ENCODE peak calls at places on chromosome 17, in nine cellular contexts. Q is GM23338, R is H54, N is lower leg skin, X is AML-193, D is putamen, M is left cardiac atrium, C is GM18507, Y is neural crest cell. J is an unnamed sample.

GRCh38 chr17:78258323-78259229 is 27.1 kb downstream of the TMEM235 start:
- DNase-seq in M (peak), Y (no peak), X (no peak), R (no peak), Q (peak), C (no peak), D (no peak), N (peak), J (no peak)

GRCh38 chr17:58688521-58688920 is 3.3 kb downstream of the TEX14 start:
- DNase-seq in R (no peak), C (no peak), Q (no peak), X (no peak), N (no peak), D (no peak), M (no peak), Y (no peak), J (no peak)

GRCh38 chr17:17096438-17097178 is 54.4 kb downstream of the MPRIP start:
- DNase-seq in N (no peak), M (no peak), Y (no peak), Q (no peak), D (no peak), R (no peak), X (no peak), C (no peak), J (no peak)

GRCh38 chr17:42026821-42027539 is 7.1 kb downstream of the NKIRAS2 start:
- DNase-seq in X (no peak), Y (no peak), M (no peak), N (no peak), R (no peak), C (no peak), Q (no peak), D (no peak), J (no peak)

GRCh38 chr17:36591434-36592315 is at the start of gene DHRS11:
- DNase-seq in Q (peak), Y (peak), N (peak), C (peak), X (peak), D (peak), R (peak), M (peak), J (peak)

GRCh38 chr17:42680331-42680808 is 1.3 kb downstream of the CCR10 start:
- DNase-seq in R (no peak), X (no peak), N (no peak), Y (no peak), D (no peak), C (no peak), M (no peak), Q (no peak), J (peak)

GRCh38 chr17:81035389-81036127 is 607 bp downstream of the BAIAP2 start:
- DNase-seq in X (peak), C (no peak), Y (no peak), D (no peak), M (no peak), R (no peak), Q (no peak), N (no peak), J (no peak)

GRCh38 chr17:43517161-43517560 is 29.0 kb downstream of the ETV4 start:
- DNase-seq in N (peak), C (no peak), X (no peak), Y (no peak), R (no peak), Q (no peak), M (no peak), D (no peak), J (no peak)

GRCh38 chr17:80781188-80781577 is 210.5 kb upstream of the CHMP6 start:
- DNase-seq in X (peak), Q (no peak), N (no peak), C (no peak), R (no peak), M (no peak), D (no peak), Y (no peak), J (no peak)

GRCh38 chr17:1058423-1059130 is 61.6 kb downstream of the TIMM22 start:
- DNase-seq in R (peak), C (no peak), X (no peak), M (peak), Q (peak), D (no peak), Y (peak), N (no peak), J (peak)

GRCh38 chr17:7476474-7476873 is 3.0 kb downstream of the ZBTB4 start:
- DNase-seq in Y (no peak), N (no peak), Q (no peak), X (no peak), C (no peak), R (peak), M (no peak), D (no peak), J (peak)

GRCh38 chr17:393806-394717 is 41.5 kb upstream of the RPH3AL start:
- DNase-seq in X (no peak), D (no peak), M (no peak), R (no peak), Q (no peak), N (no peak), C (no peak), Y (no peak), J (no peak)

GRCh38 chr17:45225051-45225700 is 3.5 kb downstream of the FMNL1 start:
- DNase-seq in M (no peak), N (peak), D (no peak), Y (no peak), X (no peak), R (peak), C (no peak), Q (no peak), J (peak)

GRCh38 chr17:48997103-48997826 is at the start of gene IGF2BP1:
- DNase-seq in Y (peak), C (no peak), Q (peak), R (no peak), X (no peak), D (no peak), M (no peak), N (peak), J (peak)

GRCh38 chr17:9138161-9138717 is 116.9 kb downstream of the NTN1 start:
- DNase-seq in R (no peak), M (peak), C (no peak), Y (no peak), Q (no peak), D (no peak), X (no peak), N (no peak), J (no peak)

GRCh38 chr17:9285602-9286001 is 264.3 kb downstream of the NTN1 start:
- DNase-seq in M (no peak), Y (no peak), R (no peak), N (no peak), D (no peak), X (no peak), Q (no peak), C (no peak), J (no peak)

GRCh38 chr17:82592751-82593589 is 55.3 kb downstream of the WDR45B start:
- DNase-seq in Q (peak), X (peak), M (peak), D (peak), R (no peak), N (peak), Y (peak), C (no peak), J (peak)

GRCh38 chr17:1273492-1274242 is 3.4 kb downstream of the BHLHA9 start:
- DNase-seq in Y (no peak), N (no peak), R (no peak), C (no peak), M (no peak), D (no peak), Q (no peak), X (no peak), J (peak)

GRCh38 chr17:10224592-10225195 is 26.3 kb upstream of the GAS7 start:
- DNase-seq in N (peak), X (no peak), C (no peak), Q (no peak), R (no peak), M (no peak), Y (no peak), D (peak), J (no peak)

GRCh38 chr17:50458290-50458689 is 10.4 kb downstream of the CHAD start:
- DNase-seq in M (no peak), C (no peak), X (no peak), D (no peak), Q (no peak), Y (no peak), N (no peak), R (no peak), J (no peak)

GRCh38 chr17:29838961-29839360 is 91.1 kb downstream of the SSH2 start:
- DNase-seq in R (no peak), C (no peak), X (no peak), N (no peak), Y (peak), M (peak), D (peak), Q (peak), J (peak)

GRCh38 chr17:76054112-76054476 is 18.2 kb downstream of the SRP68 start:
- DNase-seq in Y (no peak), X (no peak), N (no peak), R (no peak), D (no peak), Q (no peak), M (no peak), C (no peak), J (peak)

GRCh38 chr17:81556175-81556691 is 4.1 kb upstream of the FAAP100 start:
- DNase-seq in R (no peak), D (no peak), C (no peak), X (no peak), N (no peak), Y (no peak), Q (no peak), M (peak), J (peak)

GRCh38 chr17:72976971-72977767 is 115.3 kb downstream of the SLC39A11 start:
- DNase-seq in R (peak), Q (no peak), D (no peak), M (peak), Y (no peak), X (no peak), N (no peak), C (no peak), J (peak)

GRCh38 chr17:13484020-13484419 is 117.7 kb downstream of the HS3ST3A1 start:
- DNase-seq in M (no peak), Q (no peak), C (no peak), X (no peak), Y (no peak), R (no peak), N (no peak), D (no peak), J (no peak)

GRCh38 chr17:32854177-32854576 is 22.7 kb downstream of the MYO1D start:
- DNase-seq in D (no peak), Q (peak), X (no peak), N (no peak), R (no peak), M (no peak), C (no peak), Y (no peak), J (no peak)

GRCh38 chr17:80941743-80942211 is 49.9 kb upstream of the CHMP6 start:
- DNase-seq in R (no peak), X (no peak), Q (no peak), M (peak), Y (no peak), C (no peak), N (no peak), D (no peak), J (no peak)

GRCh38 chr17:9928601-9929341 is 23.7 kb upstream of the RCVRN start:
- DNase-seq in R (peak), Y (peak), Q (peak), X (no peak), D (no peak), N (no peak), C (no peak), M (no peak), J (peak)

GRCh38 chr17:2061441-2061797 is 6.5 kb downstream of the HIC1 start:
- DNase-seq in M (peak), Q (no peak), D (no peak), N (no peak), C (no peak), X (no peak), R (no peak), Y (no peak), J (no peak)

GRCh38 chr17:40686192-40686591 is 17.4 kb downstream of the KRT24 start:
- DNase-seq in X (no peak), N (no peak), Y (no peak), R (no peak), Q (no peak), C (no peak), D (no peak), M (no peak), J (no peak)

GRCh38 chr17:51846561-51846960 is 312.0 kb downstream of the CA10 start:
- DNase-seq in D (peak), Q (no peak), X (no peak), M (no peak), Y (no peak), N (no peak), C (no peak), R (no peak), J (no peak)

GRCh38 chr17:50911890-50912289 is 45.7 kb upstream of the TOB1 start:
- DNase-seq in N (no peak), R (no peak), C (no peak), M (no peak), Y (no peak), D (no peak), X (no peak), Q (peak), J (no peak)

GRCh38 chr17:62791235-62792121 is 16.6 kb downstream of the MARCHF10 start:
- DNase-seq in X (no peak), M (no peak), Y (no peak), Q (no peak), N (peak), D (no peak), C (no peak), R (no peak), J (peak)

GRCh38 chr17:41528959-41529353 is 848 bp upstream of the KRT19 start:
- DNase-seq in M (no peak), N (no peak), Q (peak), R (no peak), C (no peak), Y (no peak), X (no peak), D (no peak), J (no peak)

GRCh38 chr17:39755550-39756375 is 18.0 kb downstream of the GRB7 start:
- DNase-seq in D (no peak), Q (no peak), Y (no peak), C (no peak), N (peak), X (no peak), M (no peak), R (no peak), J (no peak)

GRCh38 chr17:42122371-42123303 is at the start of gene HSPB9:
- DNase-seq in C (no peak), M (peak), X (no peak), Q (peak), D (no peak), N (no peak), Y (no peak), R (no peak), J (no peak)

GRCh38 chr17:1742371-1743093 is at the start of gene SERPINF2:
- DNase-seq in Q (no peak), X (no peak), R (no peak), N (no peak), C (no peak), Y (no peak), M (no peak), D (no peak), J (no peak)

GRCh38 chr17:77769215-77769614 is 189.3 kb upstream of the TNRC6C start:
- DNase-seq in M (peak), Q (no peak), D (no peak), X (no peak), Y (no peak), N (no peak), C (no peak), R (no peak), J (no peak)